ENCODE peak calls at places on chromosomes 4 and X, in five cellular contexts. One of them, this sample, is unnamed.
A peak's percentile ranks its signal among the peaks of the same experiment; 100 is the strongest.

GRCh38 chrX:74371399-74371798 is 49.9 kb upstream of the SLC16A2 start:
- DNase-seq in NT2/D1: no peak
- DNase-seq in fibroblast of mammary gland: no peak
- DNase-seq in AG10803: peak; percentile 16
- DNase-seq in activated CD4-positive, alpha-beta T cell treated with anti-CD3 and anti-CD28 coated beads, Interleukin-2, amount 50 U/mL, for 4 hours: no peak
- DNase-seq in this sample: no peak

GRCh38 chr4:38210396-38211114 is 250.4 kb downstream of the PTTG2 start:
- DNase-seq in fibroblast of mammary gland: no peak
- DNase-seq in activated CD4-positive, alpha-beta T cell treated with anti-CD3 and anti-CD28 coated beads, Interleukin-2, amount 50 U/mL, for 4 hours: no peak
- DNase-seq in AG10803: peak; percentile 60
- DNase-seq in NT2/D1: no peak
- DNase-seq in this sample: no peak

GRCh38 chr4:173793937-173794510 is 264.0 kb upstream of the HAND2 start:
- DNase-seq in fibroblast of mammary gland: no peak
- DNase-seq in NT2/D1: no peak
- DNase-seq in AG10803: no peak
- DNase-seq in activated CD4-positive, alpha-beta T cell treated with anti-CD3 and anti-CD28 coated beads, Interleukin-2, amount 50 U/mL, for 4 hours: no peak
- DNase-seq in this sample: no peak

GRCh38 chr4:173357939-173358338 is 12.8 kb upstream of the SAP30 start:
- DNase-seq in NT2/D1: no peak
- DNase-seq in activated CD4-positive, alpha-beta T cell treated with anti-CD3 and anti-CD28 coated beads, Interleukin-2, amount 50 U/mL, for 4 hours: no peak
- DNase-seq in AG10803: no peak
- DNase-seq in fibroblast of mammary gland: no peak
- DNase-seq in this sample: no peak

GRCh38 chr4:1404573-1405248 is 1.5 kb downstream of the NKX1-1 start:
- DNase-seq in fibroblast of mammary gland: no peak
- DNase-seq in NT2/D1: no peak
- DNase-seq in activated CD4-positive, alpha-beta T cell treated with anti-CD3 and anti-CD28 coated beads, Interleukin-2, amount 50 U/mL, for 4 hours: no peak
- DNase-seq in AG10803: no peak
- DNase-seq in this sample: no peak

GRCh38 chrX:39157796-39158195 is 356.5 kb downstream of the MID1IP1 start:
- DNase-seq in AG10803: peak; percentile 29
- DNase-seq in activated CD4-positive, alpha-beta T cell treated with anti-CD3 and anti-CD28 coated beads, Interleukin-2, amount 50 U/mL, for 4 hours: no peak
- DNase-seq in fibroblast of mammary gland: no peak
- DNase-seq in NT2/D1: no peak
- DNase-seq in this sample: no peak

GRCh38 chrX:116694046-116694445 is 231.3 kb upstream of the CT83 start:
- DNase-seq in activated CD4-positive, alpha-beta T cell treated with anti-CD3 and anti-CD28 coated beads, Interleukin-2, amount 50 U/mL, for 4 hours: no peak
- DNase-seq in AG10803: no peak
- DNase-seq in NT2/D1: no peak
- DNase-seq in fibroblast of mammary gland: no peak
- DNase-seq in this sample: no peak

GRCh38 chr4:18508801-18509200 is 487.2 kb upstream of the LCORL start:
- DNase-seq in NT2/D1: no peak
- DNase-seq in fibroblast of mammary gland: no peak
- DNase-seq in AG10803: no peak
- DNase-seq in activated CD4-positive, alpha-beta T cell treated with anti-CD3 and anti-CD28 coated beads, Interleukin-2, amount 50 U/mL, for 4 hours: no peak
- DNase-seq in this sample: no peak

GRCh38 chr4:128690009-128690408 is 119.5 kb upstream of the JADE1 start:
- DNase-seq in NT2/D1: no peak
- DNase-seq in fibroblast of mammary gland: no peak
- DNase-seq in AG10803: no peak
- DNase-seq in activated CD4-positive, alpha-beta T cell treated with anti-CD3 and anti-CD28 coated beads, Interleukin-2, amount 50 U/mL, for 4 hours: no peak
- DNase-seq in this sample: no peak

GRCh38 chrX:98380106-98380505 is 1496.4 kb downstream of the RPA4 start:
- DNase-seq in fibroblast of mammary gland: no peak
- DNase-seq in AG10803: no peak
- DNase-seq in NT2/D1: peak; percentile 38
- DNase-seq in activated CD4-positive, alpha-beta T cell treated with anti-CD3 and anti-CD28 coated beads, Interleukin-2, amount 50 U/mL, for 4 hours: no peak
- DNase-seq in this sample: no peak

GRCh38 chr4:175369087-175369486 is 443.0 kb downstream of the GPM6A start:
- DNase-seq in AG10803: peak; percentile 78
- DNase-seq in activated CD4-positive, alpha-beta T cell treated with anti-CD3 and anti-CD28 coated beads, Interleukin-2, amount 50 U/mL, for 4 hours: no peak
- DNase-seq in NT2/D1: no peak
- DNase-seq in fibroblast of mammary gland: peak; percentile 87
- DNase-seq in this sample: no peak

GRCh38 chr4:178198691-178199090 is 756.5 kb upstream of the AGA start:
- DNase-seq in AG10803: no peak
- DNase-seq in fibroblast of mammary gland: no peak
- DNase-seq in NT2/D1: no peak
- DNase-seq in activated CD4-positive, alpha-beta T cell treated with anti-CD3 and anti-CD28 coated beads, Interleukin-2, amount 50 U/mL, for 4 hours: no peak
- DNase-seq in this sample: no peak

GRCh38 chr4:656651-657337 is 17.3 kb downstream of the ATP5ME start:
- DNase-seq in NT2/D1: no peak
- DNase-seq in fibroblast of mammary gland: peak; percentile 19
- DNase-seq in activated CD4-positive, alpha-beta T cell treated with anti-CD3 and anti-CD28 coated beads, Interleukin-2, amount 50 U/mL, for 4 hours: no peak
- DNase-seq in AG10803: no peak
- DNase-seq in this sample: no peak

GRCh38 chr4:40395166-40395900 is 60.2 kb downstream of the CHRNA9 start:
- DNase-seq in AG10803: no peak
- DNase-seq in activated CD4-positive, alpha-beta T cell treated with anti-CD3 and anti-CD28 coated beads, Interleukin-2, amount 50 U/mL, for 4 hours: no peak
- DNase-seq in NT2/D1: no peak
- DNase-seq in fibroblast of mammary gland: no peak
- DNase-seq in this sample: no peak

GRCh38 chrX:21369613-21370012 is 4.6 kb upstream of the CNKSR2 start:
- DNase-seq in activated CD4-positive, alpha-beta T cell treated with anti-CD3 and anti-CD28 coated beads, Interleukin-2, amount 50 U/mL, for 4 hours: no peak
- DNase-seq in NT2/D1: no peak
- DNase-seq in fibroblast of mammary gland: no peak
- DNase-seq in AG10803: no peak
- DNase-seq in this sample: no peak

GRCh38 chr4:10281996-10282395 is 165.4 kb upstream of the WDR1 start:
- DNase-seq in AG10803: peak; percentile 47
- DNase-seq in NT2/D1: no peak
- DNase-seq in fibroblast of mammary gland: no peak
- DNase-seq in activated CD4-positive, alpha-beta T cell treated with anti-CD3 and anti-CD28 coated beads, Interleukin-2, amount 50 U/mL, for 4 hours: no peak
- DNase-seq in this sample: no peak

GRCh38 chr4:159520074-159520473 is 417.2 kb downstream of the RAPGEF2 start:
- DNase-seq in fibroblast of mammary gland: no peak
- DNase-seq in NT2/D1: no peak
- DNase-seq in activated CD4-positive, alpha-beta T cell treated with anti-CD3 and anti-CD28 coated beads, Interleukin-2, amount 50 U/mL, for 4 hours: no peak
- DNase-seq in AG10803: no peak
- DNase-seq in this sample: no peak

GRCh38 chr4:5469151-5469775 is 239.1 kb downstream of the EVC2 start:
- DNase-seq in fibroblast of mammary gland: no peak
- DNase-seq in NT2/D1: no peak
- DNase-seq in activated CD4-positive, alpha-beta T cell treated with anti-CD3 and anti-CD28 coated beads, Interleukin-2, amount 50 U/mL, for 4 hours: no peak
- DNase-seq in AG10803: no peak
- DNase-seq in this sample: no peak

GRCh38 chrX:10971759-10972158 is 139.4 kb upstream of the HCCS start:
- DNase-seq in fibroblast of mammary gland: no peak
- DNase-seq in AG10803: no peak
- DNase-seq in activated CD4-positive, alpha-beta T cell treated with anti-CD3 and anti-CD28 coated beads, Interleukin-2, amount 50 U/mL, for 4 hours: no peak
- DNase-seq in NT2/D1: no peak
- DNase-seq in this sample: no peak

GRCh38 chr4:1651609-1652008 is 32.5 kb downstream of the FAM53A start:
- DNase-seq in NT2/D1: no peak
- DNase-seq in activated CD4-positive, alpha-beta T cell treated with anti-CD3 and anti-CD28 coated beads, Interleukin-2, amount 50 U/mL, for 4 hours: no peak
- DNase-seq in fibroblast of mammary gland: no peak
- DNase-seq in AG10803: no peak
- DNase-seq in this sample: no peak

GRCh38 chr4:70705856-70706461 is 15.8 kb upstream of the RUFY3 start:
- DNase-seq in AG10803: peak; percentile 57
- DNase-seq in fibroblast of mammary gland: peak; percentile 24
- DNase-seq in activated CD4-positive, alpha-beta T cell treated with anti-CD3 and anti-CD28 coated beads, Interleukin-2, amount 50 U/mL, for 4 hours: no peak
- DNase-seq in NT2/D1: no peak
- DNase-seq in this sample: no peak

GRCh38 chr4:102761902-102762301 is 1.1 kb upstream of the MANBA start:
- DNase-seq in NT2/D1: no peak
- DNase-seq in fibroblast of mammary gland: no peak
- DNase-seq in activated CD4-positive, alpha-beta T cell treated with anti-CD3 and anti-CD28 coated beads, Interleukin-2, amount 50 U/mL, for 4 hours: no peak
- DNase-seq in AG10803: no peak
- DNase-seq in this sample: no peak

GRCh38 chr4:183999435-183999834 is 94.3 kb downstream of the STOX2 start:
- DNase-seq in fibroblast of mammary gland: no peak
- DNase-seq in activated CD4-positive, alpha-beta T cell treated with anti-CD3 and anti-CD28 coated beads, Interleukin-2, amount 50 U/mL, for 4 hours: no peak
- DNase-seq in NT2/D1: no peak
- DNase-seq in AG10803: no peak
- DNase-seq in this sample: no peak

GRCh38 chr4:184929476-184929875 is 88.8 kb upstream of the HELT start:
- DNase-seq in activated CD4-positive, alpha-beta T cell treated with anti-CD3 and anti-CD28 coated beads, Interleukin-2, amount 50 U/mL, for 4 hours: no peak
- DNase-seq in NT2/D1: no peak
- DNase-seq in fibroblast of mammary gland: no peak
- DNase-seq in AG10803: no peak
- DNase-seq in this sample: no peak

GRCh38 chr4:7817877-7818675 is 121.6 kb downstream of the AFAP1 start:
- DNase-seq in activated CD4-positive, alpha-beta T cell treated with anti-CD3 and anti-CD28 coated beads, Interleukin-2, amount 50 U/mL, for 4 hours: no peak
- DNase-seq in fibroblast of mammary gland: no peak
- DNase-seq in NT2/D1: no peak
- DNase-seq in AG10803: no peak
- DNase-seq in this sample: no peak

GRCh38 chrX:40734956-40735317 is 405 bp downstream of the MED14 start:
- DNase-seq in NT2/D1: no peak
- DNase-seq in fibroblast of mammary gland: no peak
- DNase-seq in activated CD4-positive, alpha-beta T cell treated with anti-CD3 and anti-CD28 coated beads, Interleukin-2, amount 50 U/mL, for 4 hours: peak; percentile 9
- DNase-seq in AG10803: peak; percentile 3
- DNase-seq in this sample: peak; percentile 45

GRCh38 chr4:110055014-110055768 is 142.5 kb downstream of the EGF start:
- DNase-seq in NT2/D1: no peak
- DNase-seq in activated CD4-positive, alpha-beta T cell treated with anti-CD3 and anti-CD28 coated beads, Interleukin-2, amount 50 U/mL, for 4 hours: no peak
- DNase-seq in AG10803: no peak
- DNase-seq in fibroblast of mammary gland: no peak
- DNase-seq in this sample: no peak

GRCh38 chr4:112370466-112370865 is 73.3 kb downstream of the ALPK1 start:
- DNase-seq in activated CD4-positive, alpha-beta T cell treated with anti-CD3 and anti-CD28 coated beads, Interleukin-2, amount 50 U/mL, for 4 hours: no peak
- DNase-seq in fibroblast of mammary gland: peak; percentile 3
- DNase-seq in AG10803: no peak
- DNase-seq in NT2/D1: no peak
- DNase-seq in this sample: no peak

GRCh38 chr4:86043755-86044592 is 315.9 kb downstream of the MAPK10 start:
- DNase-seq in activated CD4-positive, alpha-beta T cell treated with anti-CD3 and anti-CD28 coated beads, Interleukin-2, amount 50 U/mL, for 4 hours: no peak
- DNase-seq in AG10803: peak; percentile 56
- DNase-seq in NT2/D1: no peak
- DNase-seq in fibroblast of mammary gland: peak; percentile 73
- DNase-seq in this sample: peak; percentile 85

GRCh38 chr4:6394671-6395081 is 77.7 kb downstream of the PPP2R2C start:
- DNase-seq in NT2/D1: no peak
- DNase-seq in fibroblast of mammary gland: no peak
- DNase-seq in activated CD4-positive, alpha-beta T cell treated with anti-CD3 and anti-CD28 coated beads, Interleukin-2, amount 50 U/mL, for 4 hours: no peak
- DNase-seq in AG10803: no peak
- DNase-seq in this sample: no peak

GRCh38 chrX:151396042-151396826 is 772 bp upstream of the VMA21 start:
- DNase-seq in fibroblast of mammary gland: peak; percentile 81
- DNase-seq in activated CD4-positive, alpha-beta T cell treated with anti-CD3 and anti-CD28 coated beads, Interleukin-2, amount 50 U/mL, for 4 hours: peak; percentile 30
- DNase-seq in AG10803: peak; percentile 74
- DNase-seq in NT2/D1: no peak
- DNase-seq in this sample: peak; percentile 73

GRCh38 chr4:3408793-3409330 is 32.9 kb upstream of the HGFAC start:
- DNase-seq in AG10803: no peak
- DNase-seq in fibroblast of mammary gland: no peak
- DNase-seq in activated CD4-positive, alpha-beta T cell treated with anti-CD3 and anti-CD28 coated beads, Interleukin-2, amount 50 U/mL, for 4 hours: no peak
- DNase-seq in NT2/D1: no peak
- DNase-seq in this sample: no peak

GRCh38 chr4:89549907-89550306 is 242.3 kb upstream of the GPRIN3 start:
- DNase-seq in AG10803: peak; percentile 49
- DNase-seq in NT2/D1: no peak
- DNase-seq in fibroblast of mammary gland: peak; percentile 85
- DNase-seq in activated CD4-positive, alpha-beta T cell treated with anti-CD3 and anti-CD28 coated beads, Interleukin-2, amount 50 U/mL, for 4 hours: no peak
- DNase-seq in this sample: no peak

GRCh38 chr4:98501383-98501782 is 157.0 kb downstream of the TSPAN5 start:
- DNase-seq in AG10803: no peak
- DNase-seq in NT2/D1: no peak
- DNase-seq in activated CD4-positive, alpha-beta T cell treated with anti-CD3 and anti-CD28 coated beads, Interleukin-2, amount 50 U/mL, for 4 hours: no peak
- DNase-seq in fibroblast of mammary gland: peak; percentile 64
- DNase-seq in this sample: no peak

GRCh38 chr4:52646726-52647125 is 12.4 kb downstream of the USP46 start:
- DNase-seq in activated CD4-positive, alpha-beta T cell treated with anti-CD3 and anti-CD28 coated beads, Interleukin-2, amount 50 U/mL, for 4 hours: no peak
- DNase-seq in fibroblast of mammary gland: no peak
- DNase-seq in NT2/D1: no peak
- DNase-seq in AG10803: no peak
- DNase-seq in this sample: no peak

GRCh38 chrX:10557166-10557565 is 63.2 kb downstream of the MID1 start:
- DNase-seq in fibroblast of mammary gland: no peak
- DNase-seq in activated CD4-positive, alpha-beta T cell treated with anti-CD3 and anti-CD28 coated beads, Interleukin-2, amount 50 U/mL, for 4 hours: no peak
- DNase-seq in AG10803: no peak
- DNase-seq in NT2/D1: no peak
- DNase-seq in this sample: no peak

GRCh38 chrX:154354516-154354915 is 19.9 kb downstream of the FLNA start:
- DNase-seq in NT2/D1: no peak
- DNase-seq in AG10803: no peak
- DNase-seq in activated CD4-positive, alpha-beta T cell treated with anti-CD3 and anti-CD28 coated beads, Interleukin-2, amount 50 U/mL, for 4 hours: no peak
- DNase-seq in fibroblast of mammary gland: no peak
- DNase-seq in this sample: no peak

GRCh38 chrX:318068-318738 is 393 bp downstream of the GTPBP6 start:
- DNase-seq in fibroblast of mammary gland: peak; percentile 97
- DNase-seq in activated CD4-positive, alpha-beta T cell treated with anti-CD3 and anti-CD28 coated beads, Interleukin-2, amount 50 U/mL, for 4 hours: peak; percentile 98
- DNase-seq in NT2/D1: peak; percentile 99
- DNase-seq in AG10803: peak; percentile 98
- DNase-seq in this sample: peak; percentile 97